ENCODE peak calls at places on chromosomes 6 and 20, in five cellular contexts. M is NB4, O is cardiac fibroblast, C is endothelial cell, E is fibroblast of pulmonary artery. T is an unnamed sample.

GRCh38 chr20:38229376-38230252 is 30.9 kb downstream of the KIAA1755 start:
- DNase-seq in M (peak; percentile 49), O (peak; percentile 60), C (peak; percentile 63), E (peak; percentile 57), T (no peak)

GRCh38 chr6:169858935-169859351 is 107.5 kb downstream of the ERMARD start:
- DNase-seq in M (no peak), O (no peak), C (no peak), E (no peak), T (no peak)

GRCh38 chr6:26045046-26045938 is 41.9 kb upstream of the HFE start:
- DNase-seq in M (peak; percentile 98), O (peak; percentile 97), C (peak; percentile 65), E (peak; percentile 95), T (peak; percentile 96)

GRCh38 chr6:117309613-117310012 is 44.3 kb downstream of the VGLL2 start:
- DNase-seq in M (no peak), O (no peak), C (no peak), E (no peak), T (no peak)

GRCh38 chr20:1417273-1417672 is 24.4 kb upstream of the FKBP1A start:
- DNase-seq in M (no peak), O (peak; percentile 76), C (no peak), E (peak; percentile 42), T (peak; percentile 46)

GRCh38 chr6:29760328-29760727 is 37.1 kb downstream of the HLA-F start:
- DNase-seq in M (no peak), O (no peak), C (no peak), E (no peak), T (no peak)

GRCh38 chr6:29131691-29132090 is 23.8 kb downstream of the OR2J3 start:
- DNase-seq in M (no peak), O (no peak), C (no peak), E (no peak), T (no peak)

GRCh38 chr6:36616888-36617521 is 22.8 kb downstream of the SRSF3 start:
- DNase-seq in M (no peak), O (no peak), C (no peak), E (no peak), T (peak; percentile 66)

T was measured in astrocyte of the spinal cord.